ENCODE peak calls at places on chromosomes 12 and 14, in eight cellular contexts. I, X, D, P, C, B, K and L are unnamed samples.

GRCh38 chr14:23009483-23009938 is 432 bp downstream of the C14orf93 start:
- DNase-seq in B (no peak), P (no peak), I (no peak), C (no peak), X (no peak), D (no peak), K (no peak), L (no peak)

GRCh38 chr12:6767592-6768384 is 1.6 kb downstream of the PTMS start:
- DNase-seq in D (no peak), B (no peak), C (no peak), X (no peak), P (no peak), I (peak; percentile 33), K (no peak), L (no peak)

GRCh38 chr14:99262977-99263448 is 9.0 kb downstream of the BCL11B start:
- DNase-seq in I (no peak), X (no peak), D (no peak), P (no peak), B (no peak), K (no peak), C (no peak), L (no peak)

GRCh38 chr14:97332591-97332984 is 535.4 kb downstream of the VRK1 start:
- DNase-seq in D (no peak), K (no peak), X (no peak), B (no peak), I (no peak), P (no peak), C (no peak), L (no peak)

GRCh38 chr14:93036652-93037341 is 78.9 kb downstream of the ITPK1 start:
- DNase-seq in K (no peak), B (no peak), D (no peak), X (no peak), P (no peak), I (no peak), C (peak; percentile 79), L (no peak)

GRCh38 chr12:108643941-108644742 is 10.4 kb upstream of the SELPLG start:
- DNase-seq in K (no peak), X (no peak), P (no peak), D (no peak), B (no peak), I (peak; percentile 82), C (no peak), L (no peak)

GRCh38 chr14:96268426-96269358 is 12.7 kb downstream of the BDKRB1 start:
- DNase-seq in B (no peak), K (no peak), D (no peak), C (no peak), P (no peak), I (peak; percentile 50), X (peak; percentile 52), L (no peak)

GRCh38 chr12:43586646-43587245 is 34.7 kb upstream of the ADAMTS20 start:
- DNase-seq in I (no peak), B (no peak), P (no peak), D (no peak), C (no peak), K (no peak), X (no peak), L (no peak)

GRCh38 chr14:99809376-99809775 is 16.2 kb downstream of the EML1 start:
- DNase-seq in D (no peak), P (no peak), B (no peak), X (no peak), I (peak; percentile 83), K (no peak), C (peak; percentile 36), L (no peak)

GRCh38 chr14:103124501-103125001 is 1.3 kb downstream of the TNFAIP2 start:
- DNase-seq in C (no peak), D (no peak), I (peak; percentile 25), P (no peak), K (no peak), X (no peak), B (no peak), L (no peak)

GRCh38 chr12:6226002-6226700 is 26.0 kb downstream of the CD9 start:
- DNase-seq in X (no peak), B (no peak), K (no peak), I (peak; percentile 91), P (no peak), C (no peak), D (no peak), L (no peak)

GRCh38 chr14:92954933-92955332 is 32.0 kb downstream of the CHGA start:
- DNase-seq in B (no peak), X (no peak), K (no peak), I (no peak), C (no peak), P (no peak), D (no peak), L (no peak)

GRCh38 chr12:29681996-29682534 is 101.7 kb downstream of the TMTC1 start:
- DNase-seq in X (no peak), B (no peak), D (no peak), I (no peak), K (no peak), P (no peak), C (no peak), L (no peak)

GRCh38 chr14:96139169-96139568 is 65.5 kb upstream of the BDKRB2 start:
- DNase-seq in C (no peak), B (no peak), I (no peak), D (no peak), X (peak; percentile 13), K (no peak), P (no peak), L (no peak)

GRCh38 chr14:92613008-92613658 is 99.6 kb downstream of the RIN3 start:
- DNase-seq in P (peak; percentile 48), D (no peak), X (no peak), C (no peak), K (peak; percentile 45), I (no peak), B (peak; percentile 56), L (peak; percentile 62)

GRCh38 chr14:103719766-103720165 is 4.2 kb downstream of the ZFYVE21 start:
- DNase-seq in P (no peak), I (no peak), X (no peak), K (no peak), D (no peak), C (no peak), B (no peak), L (no peak)

GRCh38 chr14:104731249-104731924 is 7.4 kb downstream of the ADSS1 start:
- DNase-seq in D (no peak), K (peak; percentile 44), I (no peak), X (no peak), C (no peak), P (no peak), B (no peak), L (no peak)

GRCh38 chr12:116955382-116956021 is 44.8 kb downstream of the FBXW8 start:
- DNase-seq in I (no peak), X (no peak), B (no peak), D (no peak), K (no peak), P (no peak), C (no peak), L (peak; percentile 25)
- TF ChIP-seq CTCF in I (peak; percentile 23), X (no peak), B (no peak), D (no peak), K (no peak), P (no peak), C (no peak), L (no peak)

DNA sequence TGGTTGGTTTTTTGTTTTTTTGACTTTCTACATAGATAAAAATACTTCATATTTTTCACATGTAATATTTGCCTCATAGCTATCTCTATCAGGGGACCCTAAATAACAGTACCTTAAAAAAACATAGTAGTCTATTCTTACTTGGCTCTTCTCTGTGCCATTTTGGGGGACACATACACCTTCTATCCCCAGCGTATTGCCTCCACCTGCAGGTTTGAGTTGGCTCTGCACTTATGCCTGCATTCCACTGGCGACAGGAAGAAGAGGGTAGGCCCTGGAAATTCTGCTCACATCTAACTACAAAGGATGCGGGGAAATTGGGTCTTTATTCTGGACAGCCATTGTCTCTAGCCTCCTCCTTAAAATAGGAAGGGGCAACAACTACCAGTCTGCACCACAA is 13.8 kb upstream of the IFI27L2 start:
- DNase-seq in K (no peak), C (no peak), X (no peak), B (no peak), D (no peak), P (no peak), I (no peak), L (no peak)
- TF ChIP-seq CTCF in K (no peak), C (no peak), X (peak; percentile 61), B (no peak), D (no peak), P (no peak), I (peak; percentile 12), L (peak; percentile 35)

GRCh38 chr14:100902792-100903191 is 730 bp downstream of the RTL1 start:
- DNase-seq in I (no peak), B (no peak), K (peak; percentile 4), X (no peak), C (no peak), P (no peak), D (peak; percentile 15), L (no peak)

GRCh38 chr14:100900837-100901390 is 2.6 kb downstream of the RTL1 start:
- DNase-seq in X (peak; percentile 73), C (no peak), K (no peak), I (no peak), B (no peak), P (no peak), D (peak; percentile 47), L (peak; percentile 25)

GRCh38 chr14:100903672-100904185 is at the start of gene RTL1:
- DNase-seq in C (no peak), I (no peak), D (peak; percentile 46), P (no peak), X (no peak), B (peak; percentile 8), K (peak; percentile 6), L (no peak)

GRCh38 chr14:100901391-100902183 is 1.9 kb downstream of the RTL1 start:
- DNase-seq in P (no peak), K (no peak), X (peak; percentile 62), D (peak; percentile 37), C (no peak), B (peak; percentile 18), I (no peak), L (peak; percentile 19)

DNA sequence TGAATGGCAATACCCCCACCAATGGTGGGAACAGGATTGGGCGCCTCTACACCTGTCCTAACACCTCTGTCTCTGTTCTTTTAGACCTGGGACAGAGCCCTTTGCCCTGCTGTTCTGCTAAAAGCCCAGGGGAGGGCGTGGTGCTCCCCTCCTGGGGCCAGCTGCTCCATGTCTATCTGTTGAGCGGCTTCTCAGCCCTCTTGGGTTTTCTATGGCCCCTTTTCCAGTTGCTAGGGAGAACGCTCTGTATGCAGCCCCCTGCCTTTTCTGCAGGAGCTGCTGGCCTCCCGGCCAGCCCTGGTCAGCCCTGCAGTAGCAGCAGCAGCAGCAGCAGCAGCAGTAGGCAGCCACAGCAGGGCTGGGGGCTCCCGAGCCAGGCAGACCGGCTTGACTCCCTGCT is 1.2 kb downstream of the RTL1 start:
- DNase-seq in D (no peak), K (no peak), C (no peak), P (no peak), I (no peak), X (peak; percentile 61), B (peak; percentile 7), L (peak; percentile 26)
- TF ChIP-seq CTCF in D (no peak), K (no peak), C (no peak), P (no peak), I (no peak), X (peak; percentile 66), B (no peak), L (no peak)

DNA sequence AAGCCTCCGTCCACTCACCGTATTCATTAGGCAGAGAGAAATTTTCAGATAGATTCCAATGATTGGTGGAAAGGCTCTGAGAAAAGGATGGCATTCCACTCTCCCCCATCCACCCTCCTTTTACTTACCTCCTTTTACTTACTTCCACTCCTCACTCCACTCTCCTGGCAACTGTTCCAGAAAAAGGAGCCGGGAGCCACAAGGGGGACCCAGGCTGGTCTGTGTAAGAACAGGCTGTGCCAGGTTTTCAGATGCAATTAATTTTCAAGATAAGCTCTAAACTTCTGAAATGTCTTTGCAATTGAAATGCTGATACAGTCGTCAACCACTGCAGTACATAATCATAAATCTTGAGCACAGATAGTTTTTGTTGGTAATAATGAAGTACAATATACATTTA is 248.8 kb downstream of the ANO6 start:
- DNase-seq in K (no peak), D (no peak), B (no peak), P (no peak), C (no peak), X (no peak), I (no peak), L (no peak)
- TF ChIP-seq CTCF in K (no peak), D (no peak), B (no peak), P (no peak), C (no peak), X (peak; percentile 33), I (peak; percentile 3), L (no peak)